ENCODE peak calls at places on chromosomes 13 and 19, in five cellular contexts. G is left kidney; N is AG10803; V is stimulated activated naive CD8-positive, alpha-beta T cell treated with anti-CD3 and anti-CD28 coated beads, Interleukin-15, amount 100 ng/mL, for 72 hours; U is AG09309. W is an unnamed sample.

GRCh38 chr19:29714953-29715694 is at the start of gene C19orf12:
- DNase-seq in G (peak), N (peak), U (no peak), V (peak), W (peak)

GRCh38 chr13:113941571-113942191 is 32.2 kb downstream of the C13orf46 start:
- DNase-seq in U (no peak), V (no peak), G (no peak), N (peak), W (peak)

GRCh38 chr19:6632002-6632621 is 37.8 kb downstream of the TNFSF14 start:
- DNase-seq in U (peak), V (peak), N (peak), G (peak), W (peak)

GRCh38 chr19:31578326-31578725 is 229.1 kb upstream of the TSHZ3 start:
- DNase-seq in G (no peak), V (no peak), N (no peak), U (no peak), W (no peak)

GRCh38 chr19:21321134-21321533 is 8.1 kb downstream of the ZNF708 start:
- DNase-seq in V (no peak), U (no peak), N (no peak), G (no peak), W (no peak)

GRCh38 chr19:38684078-38684861 is 36.8 kb downstream of the ACTN4 start:
- DNase-seq in G (peak), V (no peak), U (peak), N (peak), W (peak)

GRCh38 chr13:109787135-109787954 is 962 bp upstream of the IRS2 start:
- DNase-seq in U (no peak), N (peak), V (peak), G (peak), W (peak)

GRCh38 chr13:84994582-84994981 is 804.6 kb downstream of the SLITRK6 start:
- DNase-seq in G (no peak), U (no peak), V (no peak), N (no peak), W (no peak)

GRCh38 chr13:112782433-112783010 is 92.7 kb downstream of the ATP11A start:
- DNase-seq in U (no peak), N (no peak), V (no peak), G (no peak), W (peak)

GRCh38 chr19:38073806-38074685 is 150.0 kb downstream of the DPF1 start:
- DNase-seq in N (no peak), G (peak), U (no peak), V (no peak), W (no peak)

GRCh38 chr19:45554481-45554880 is 30.1 kb downstream of the OPA3 start:
- DNase-seq in V (no peak), G (no peak), U (no peak), N (no peak), W (no peak)

GRCh38 chr19:7595466-7596133 is at the start of gene CAMSAP3:
- DNase-seq in V (peak), N (peak), G (peak), U (no peak), W (peak)

GRCh38 chr13:99124695-99125334 is 75.8 kb upstream of the UBAC2 start:
- DNase-seq in U (peak), V (no peak), G (no peak), N (peak), W (no peak)

GRCh38 chr19:54357381-54357780 is 7.3 kb downstream of the LAIR1 start:
- DNase-seq in N (no peak), V (no peak), U (no peak), G (no peak), W (no peak)

GRCh38 chr19:56217039-56217949 is 15.2 kb downstream of the ZSCAN5C start:
- DNase-seq in G (peak), V (peak), U (peak), N (peak), W (no peak)

GRCh38 chr13:94269557-94269956 is 209.9 kb downstream of the DCT start:
- DNase-seq in N (no peak), G (peak), V (no peak), U (no peak), W (no peak)

GRCh38 chr13:48412881-48413351 is at the start of gene LPAR6:
- DNase-seq in V (no peak), G (peak), N (peak), U (no peak), W (no peak)

GRCh38 chr13:111270765-111271164 is 49.7 kb upstream of the TEX29 start:
- DNase-seq in U (peak), G (no peak), N (peak), V (no peak), W (no peak)

GRCh38 chr13:108700421-108701170 is 71.2 kb downstream of the MYO16 start:
- DNase-seq in G (no peak), U (no peak), N (no peak), V (no peak), W (no peak)

GRCh38 chr13:45737571-45738002 is 35.5 kb downstream of the CBY2 start:
- DNase-seq in V (peak), N (no peak), G (no peak), U (no peak), W (no peak)

GRCh38 chr19:30665449-30665848 is 293.3 kb downstream of the ZNF536 start:
- DNase-seq in N (no peak), U (no peak), G (no peak), V (no peak), W (no peak)

GRCh38 chr13:44313674-44314073 is 60.0 kb upstream of the SERP2 start:
- DNase-seq in U (peak), N (peak), V (no peak), G (no peak), W (no peak)

GRCh38 chr19:46404884-46405658 is 8.3 kb downstream of the CCDC8 start:
- DNase-seq in G (peak), V (no peak), N (no peak), U (no peak), W (no peak)

GRCh38 chr13:77345150-77345780 is 18.4 kb upstream of the MYCBP2 start:
- DNase-seq in N (no peak), G (peak), V (peak), U (no peak), W (no peak)

GRCh38 chr13:27336005-27336673 is 65.5 kb downstream of the RASL11A start:
- DNase-seq in V (no peak), G (no peak), N (no peak), U (peak), W (no peak)